ENCODE peak calls at places on chromosomes 1 and 21, in four cellular contexts. Q is GM06990, Z is lung, V is DND-41. O is an unnamed sample.
A peak's percentile ranks its signal among the peaks of the same experiment; 100 is the strongest.

GRCh38 chr1:217311766-217312165 is 319.1 kb downstream of the GPATCH2 start:
- DNase-seq in Z (no peak), Q (no peak), V (no peak), O (no peak)

GRCh38 chr1:206430031-206430983 is 40.0 kb upstream of the IKBKE start:
- DNase-seq in Q (peak; percentile 20), V (no peak), Z (no peak), O (no peak)

GRCh38 chr1:230878584-230878975 is 10.3 kb upstream of the C1orf198 start:
- DNase-seq in V (no peak), Q (no peak), Z (no peak), O (no peak)

GRCh38 chr1:19384113-19384512 is 72.0 kb downstream of the SLC66A1 start:
- DNase-seq in Z (no peak), V (no peak), Q (no peak), O (no peak)

GRCh38 chr1:31040038-31040437 is 25.5 kb downstream of the PUM1 start:
- DNase-seq in Z (no peak), V (no peak), Q (no peak), O (no peak)

GRCh38 chr1:55005351-55006140 is 6.8 kb downstream of the BSND start:
- DNase-seq in Z (no peak), Q (no peak), V (peak; percentile 15), O (no peak)

GRCh38 chr1:61210435-61211012 is 128.2 kb downstream of the NFIA start:
- DNase-seq in Q (no peak), V (no peak), Z (no peak), O (peak; percentile 13)

GRCh38 chr21:43598416-43599120 is 60.7 kb downstream of the HSF2BP start:
- DNase-seq in V (no peak), Z (no peak), Q (no peak), O (no peak)

GRCh38 chr1:119737040-119737682 is 25.4 kb downstream of the PHGDH start:
- DNase-seq in V (no peak), Q (no peak), Z (no peak), O (no peak)

GRCh38 chr1:14924455-14925325 is 228.9 kb upstream of the TMEM51 start:
- DNase-seq in V (peak; percentile 61), Q (peak; percentile 22), Z (no peak), O (no peak)

GRCh38 chr1:97797403-97798183 is 123.2 kb downstream of the DPYD start:
- DNase-seq in Q (no peak), Z (no peak), V (no peak), O (no peak)

GRCh38 chr1:34359411-34359810 is 182.7 kb downstream of the C1orf94 start:
- DNase-seq in Z (no peak), V (no peak), Q (no peak), O (no peak)

GRCh38 chr1:30034627-30035521 is 688.5 kb downstream of the MATN1 start:
- DNase-seq in Z (peak; percentile 29), V (no peak), Q (no peak), O (no peak)

GRCh38 chr1:220380885-220381284 is 108.6 kb upstream of the RAB3GAP2 start:
- DNase-seq in V (no peak), Q (no peak), Z (no peak), O (no peak)

GRCh38 chr1:58813361-58813760 is 29.5 kb upstream of the JUN start:
- DNase-seq in Z (no peak), V (no peak), Q (no peak), O (no peak)

GRCh38 chr21:43370091-43370658 is 56.8 kb downstream of the SIK1 start:
- DNase-seq in V (no peak), Z (no peak), Q (no peak), O (no peak)

GRCh38 chr1:27682351-27682944 is 10.5 kb upstream of the IFI6 start:
- DNase-seq in Q (no peak), V (no peak), Z (no peak), O (no peak)

GRCh38 chr1:61078611-61079010 is 3.8 kb upstream of the NFIA start:
- DNase-seq in Q (no peak), Z (no peak), V (no peak), O (no peak)

GRCh38 chr1:91872560-91873081 is 13.3 kb downstream of the TGFBR3 start:
- DNase-seq in Z (no peak), Q (no peak), V (peak; percentile 84), O (no peak)

GRCh38 chr21:36700295-36700960 is 1.5 kb downstream of the SIM2 start:
- DNase-seq in Z (no peak), V (peak; percentile 57), Q (no peak), O (no peak)
- H3K27me3 ChIP-seq in Z (peaks cover 12% of the 10 kb centered on the region), V (no peaks in the 10 kb centered on the region), Q (peaks cover 11% of the 10 kb centered on the region), O (peaks cover 49% of the 10 kb centered on the region)

GRCh38 chr1:24923485-24924113 is 6.5 kb downstream of the RUNX3 start:
- DNase-seq in Q (peak; percentile 86), Z (no peak), V (no peak), O (no peak)
- H3K27me3 ChIP-seq in Q (no peaks in the 10 kb centered on the region), Z (no peaks in the 10 kb centered on the region), V (peaks cover 13% of the 10 kb centered on the region), O (no peaks in the 10 kb centered on the region)

DNA sequence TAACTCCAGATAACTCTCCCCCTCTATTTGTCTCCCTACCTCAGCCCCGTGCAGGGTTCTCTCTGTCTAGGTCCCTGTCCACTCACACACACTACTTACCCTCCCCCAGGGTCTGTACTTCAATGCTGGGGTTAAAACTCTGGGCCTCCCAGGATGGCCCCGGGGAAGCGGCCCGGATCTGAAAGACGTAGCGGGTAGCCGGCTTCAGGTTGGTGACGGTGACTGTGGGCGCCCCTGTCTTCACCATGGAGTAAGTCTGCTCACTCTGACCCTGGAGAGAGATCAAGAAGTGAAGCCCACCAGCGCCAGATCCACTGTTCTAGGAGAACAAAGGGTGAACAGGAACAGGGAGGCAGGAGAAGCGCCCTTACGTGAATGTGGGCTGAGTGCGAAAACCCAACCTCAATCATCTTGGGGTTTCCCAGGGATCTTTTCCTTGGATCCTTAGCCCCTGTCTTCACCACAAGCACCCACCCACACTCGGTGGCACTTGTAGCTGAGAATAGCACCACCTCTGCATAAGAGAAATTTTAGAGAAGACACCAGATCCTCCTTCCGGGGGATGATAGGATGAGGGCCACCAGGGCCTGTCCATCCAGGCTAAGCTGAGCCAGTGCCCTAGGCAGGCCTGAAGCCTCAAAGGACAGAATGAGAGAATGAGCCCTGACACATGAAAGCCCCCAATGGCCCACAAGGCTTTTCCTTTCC is 33.5 kb downstream of the EPHA10 start:
- DNase-seq in V (no peak), Z (no peak), Q (no peak), O (no peak)
- H3K27me3 ChIP-seq in V (peaks cover 18% of the 10 kb centered on the region), Z (peaks cover 4% of the 10 kb centered on the region), Q (no peaks in the 10 kb centered on the region), O (no peaks in the 10 kb centered on the region)

GRCh38 chr21:36692844-36693143 is 6.1 kb upstream of the SIM2 start:
- DNase-seq in Q (no peak), V (no peak), Z (no peak), O (no peak)

GRCh38 chr21:36694593-36695282 is 4.2 kb upstream of the SIM2 start:
- DNase-seq in Z (no peak), Q (no peak), V (no peak), O (no peak)

GRCh38 chr21:36695283-36695634 is 3.7 kb upstream of the SIM2 start:
- DNase-seq in V (no peak), Z (no peak), Q (no peak), O (no peak)

GRCh38 chr21:36693144-36694040 is 5.5 kb upstream of the SIM2 start:
- DNase-seq in V (no peak), Z (no peak), Q (no peak), O (no peak)

DNA sequence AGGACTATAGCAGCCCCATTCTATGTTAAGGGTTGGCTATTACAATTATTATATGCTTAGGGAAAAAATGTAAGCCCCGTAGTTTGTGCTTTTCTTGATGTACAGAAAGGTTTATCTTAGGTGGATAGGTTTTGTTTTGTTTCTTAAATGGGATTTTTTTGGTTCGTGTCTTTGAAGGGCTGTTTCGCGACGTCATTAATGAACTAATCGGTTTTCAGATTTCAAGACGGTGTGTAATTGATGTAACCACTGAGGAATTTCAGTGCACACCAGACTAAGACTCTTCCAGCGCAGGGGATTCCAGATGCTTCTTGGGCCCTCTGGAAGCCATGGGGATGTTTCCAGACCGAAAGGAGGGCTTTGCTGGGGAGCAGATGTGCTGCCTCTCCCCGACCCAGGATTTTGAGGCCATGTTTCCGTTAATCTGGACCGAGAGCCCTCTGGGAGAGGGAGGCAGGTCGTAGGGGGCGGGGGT is 4.8 kb upstream of the SIM2 start:
- DNase-seq in V (no peak), Z (no peak), Q (no peak), O (no peak)
- H3K27me3 ChIP-seq in V (no peaks in the 10 kb centered on the region), Z (peaks cover 25% of the 10 kb centered on the region), Q (peaks cover 5% of the 10 kb centered on the region), O (peaks cover 47% of the 10 kb centered on the region)

GRCh38 chr1:10772711-10773110 is 23.7 kb downstream of the CASZ1 start:
- DNase-seq in V (no peak), Z (no peak), Q (no peak), O (no peak)

GRCh38 chr1:10773851-10774614 is 22.4 kb downstream of the CASZ1 start:
- DNase-seq in V (no peak), Q (no peak), Z (no peak), O (no peak)

GRCh38 chr1:10771789-10772188 is 24.7 kb downstream of the CASZ1 start:
- DNase-seq in Q (no peak), V (no peak), Z (no peak), O (no peak)

GRCh38 chr1:10774615-10775310 is 21.7 kb downstream of the CASZ1 start:
- DNase-seq in V (no peak), Z (no peak), Q (no peak), O (no peak)

GRCh38 chr1:10773376-10773775 is 23.1 kb downstream of the CASZ1 start:
- DNase-seq in Q (no peak), Z (no peak), V (no peak), O (no peak)
- H3K27me3 ChIP-seq in Q (no peaks in the 10 kb centered on the region), Z (no peaks in the 10 kb centered on the region), V (peaks cover 41% of the 10 kb centered on the region), O (no peaks in the 10 kb centered on the region)

DNA sequence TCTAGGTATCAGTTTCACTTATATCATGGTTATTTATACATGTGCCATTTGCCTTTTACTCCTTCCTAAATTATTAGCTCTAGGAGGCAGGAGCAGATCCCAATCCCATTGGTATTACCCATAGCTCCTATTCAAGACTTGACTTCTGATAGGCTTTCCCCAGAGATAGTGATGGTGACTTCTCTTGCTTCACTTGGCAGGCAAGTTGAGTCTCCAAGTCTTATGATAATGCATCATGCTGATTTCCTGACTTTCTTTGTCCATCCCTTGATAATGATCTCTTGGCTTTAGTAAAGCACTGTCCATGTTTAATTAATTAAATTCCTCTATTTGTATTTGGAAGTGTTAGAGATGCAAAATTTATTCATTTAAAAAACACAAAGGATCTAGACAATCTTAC is 253.5 kb upstream of the ADAMTS5 start:
- DNase-seq in Z (no peak), Q (no peak), V (no peak), O (no peak)
- H3K27me3 ChIP-seq in Z (no peaks in the 10 kb centered on the region), Q (no peaks in the 10 kb centered on the region), V (no peaks in the 10 kb centered on the region), O (no peaks in the 10 kb centered on the region)

DNA sequence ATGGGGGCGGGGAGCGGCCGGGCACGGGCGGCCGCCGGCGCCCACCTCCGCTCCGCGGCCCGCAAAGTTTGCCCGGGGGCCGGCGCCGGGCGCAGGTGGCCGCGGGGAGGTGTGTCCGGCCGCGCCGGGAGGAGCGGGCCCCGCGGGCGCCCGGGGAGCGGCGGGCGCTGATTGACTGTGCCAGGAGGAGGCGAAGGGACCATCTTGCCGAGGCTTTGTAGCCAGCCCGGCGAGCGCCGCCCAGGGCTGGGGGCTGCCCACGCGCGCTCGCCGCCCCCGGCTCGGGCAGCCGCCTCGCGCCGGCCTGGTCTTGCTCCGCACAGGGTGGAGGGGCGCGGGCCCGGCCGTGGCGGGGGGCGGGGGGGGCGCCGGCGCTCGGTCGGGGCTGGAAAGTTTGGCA is 432 bp downstream of the EPHB2 start:
- DNase-seq in Q (no peak), Z (no peak), V (no peak), O (no peak)
- H3K27me3 ChIP-seq in Q (peaks cover 3% of the 10 kb centered on the region), Z (no peaks in the 10 kb centered on the region), V (peaks cover 11% of the 10 kb centered on the region), O (peaks cover 3% of the 10 kb centered on the region)

O was measured in naive thymus-derived CD4-positive, alpha-beta T cell.